ENCODE peak calls at places on chromosomes 1 and 21, in six cellular contexts. One of them, this sample, is unnamed.

GRCh38 chr1:9594471-9595155 is 5.9 kb downstream of the TMEM201 start:
- DNase-seq in PC-3: no peak
- DNase-seq in sigmoid colon: no peak
- DNase-seq in heart right ventricle: no peak
- DNase-seq in PC-9: no peak
- DNase-seq in HCT116: no peak
- DNase-seq in this sample: no peak

GRCh38 chr1:87273291-87273690 is 55.4 kb upstream of the LMO4 start:
- DNase-seq in PC-3: no peak
- DNase-seq in PC-9: no peak
- DNase-seq in HCT116: no peak
- DNase-seq in heart right ventricle: no peak
- DNase-seq in sigmoid colon: no peak
- DNase-seq in this sample: no peak

GRCh38 chr1:16386454-16387113 is 19.5 kb downstream of the SZRD1 start:
- DNase-seq in HCT116: no peak
- DNase-seq in heart right ventricle: no peak
- DNase-seq in PC-9: peak; percentile 32
- DNase-seq in sigmoid colon: peak; percentile 71
- DNase-seq in PC-3: peak; percentile 70
- DNase-seq in this sample: no peak

GRCh38 chr1:156725683-156726280 is 2.5 kb upstream of the METTL25B start:
- DNase-seq in PC-3: peak; percentile 96
- DNase-seq in sigmoid colon: peak; percentile 93
- DNase-seq in PC-9: peak; percentile 86
- DNase-seq in heart right ventricle: peak; percentile 88
- DNase-seq in HCT116: peak; percentile 83
- DNase-seq in this sample: peak; percentile 88

GRCh38 chr1:36446261-36446660 is 4.0 kb downstream of the OSCP1 start:
- DNase-seq in heart right ventricle: no peak
- DNase-seq in PC-3: no peak
- DNase-seq in PC-9: no peak
- DNase-seq in HCT116: no peak
- DNase-seq in sigmoid colon: no peak
- DNase-seq in this sample: no peak

GRCh38 chr1:233459470-233459945 is 132.0 kb downstream of the MAP3K21 start:
- DNase-seq in PC-3: no peak
- DNase-seq in PC-9: no peak
- DNase-seq in sigmoid colon: no peak
- DNase-seq in HCT116: no peak
- DNase-seq in heart right ventricle: no peak
- DNase-seq in this sample: no peak

GRCh38 chr1:81654657-81655056 is 146.1 kb upstream of the ADGRL2 start:
- DNase-seq in PC-9: no peak
- DNase-seq in HCT116: no peak
- DNase-seq in sigmoid colon: no peak
- DNase-seq in heart right ventricle: no peak
- DNase-seq in PC-3: no peak
- DNase-seq in this sample: no peak

GRCh38 chr1:73674945-73675561 is 522.9 kb downstream of the LRRIQ3 start:
- DNase-seq in HCT116: no peak
- DNase-seq in heart right ventricle: no peak
- DNase-seq in PC-3: peak; percentile 20
- DNase-seq in PC-9: no peak
- DNase-seq in sigmoid colon: no peak
- DNase-seq in this sample: no peak

GRCh38 chr1:182563095-182563494 is 26.0 kb downstream of the RNASEL start:
- DNase-seq in HCT116: no peak
- DNase-seq in PC-9: no peak
- DNase-seq in sigmoid colon: no peak
- DNase-seq in heart right ventricle: no peak
- DNase-seq in PC-3: no peak
- DNase-seq in this sample: no peak

GRCh38 chr1:236673284-236673919 is 12.9 kb upstream of the ACTN2 start:
- DNase-seq in PC-3: no peak
- DNase-seq in sigmoid colon: no peak
- DNase-seq in HCT116: no peak
- DNase-seq in PC-9: no peak
- DNase-seq in heart right ventricle: no peak
- DNase-seq in this sample: no peak

GRCh38 chr1:232127190-232127589 is 500.6 kb downstream of the DISC1 start:
- DNase-seq in PC-9: no peak
- DNase-seq in PC-3: peak; percentile 94
- DNase-seq in HCT116: peak; percentile 29
- DNase-seq in heart right ventricle: no peak
- DNase-seq in sigmoid colon: no peak
- DNase-seq in this sample: no peak

GRCh38 chr1:21594935-21595897 is 73.9 kb downstream of the RAP1GAP start:
- DNase-seq in PC-9: peak; percentile 64
- DNase-seq in sigmoid colon: no peak
- DNase-seq in HCT116: peak; percentile 23
- DNase-seq in PC-3: peak; percentile 60
- DNase-seq in heart right ventricle: peak; percentile 53
- DNase-seq in this sample: peak; percentile 94

GRCh38 chr21:43889055-43889454 is 24.0 kb downstream of the AGPAT3 start:
- DNase-seq in PC-9: no peak
- DNase-seq in sigmoid colon: no peak
- DNase-seq in HCT116: no peak
- DNase-seq in PC-3: no peak
- DNase-seq in heart right ventricle: no peak
- DNase-seq in this sample: no peak

GRCh38 chr1:35637401-35637809 is 3.9 kb downstream of the PSMB2 start:
- DNase-seq in heart right ventricle: no peak
- DNase-seq in PC-3: peak; percentile 54
- DNase-seq in PC-9: no peak
- DNase-seq in HCT116: no peak
- DNase-seq in sigmoid colon: no peak
- DNase-seq in this sample: no peak

GRCh38 chr1:10901091-10901893 is 104.8 kb upstream of the CASZ1 start:
- DNase-seq in sigmoid colon: no peak
- DNase-seq in PC-3: peak; percentile 29
- DNase-seq in HCT116: no peak
- DNase-seq in PC-9: peak; percentile 82
- DNase-seq in heart right ventricle: no peak
- DNase-seq in this sample: peak; percentile 53

GRCh38 chr1:40939320-40940059 is 40.0 kb upstream of the CTPS1 start:
- DNase-seq in PC-3: no peak
- DNase-seq in PC-9: no peak
- DNase-seq in heart right ventricle: peak; percentile 17
- DNase-seq in sigmoid colon: peak; percentile 73
- DNase-seq in HCT116: no peak
- DNase-seq in this sample: no peak

GRCh38 chr21:14947613-14948160 is 117.1 kb downstream of the NRIP1 start:
- DNase-seq in PC-9: no peak
- DNase-seq in heart right ventricle: no peak
- DNase-seq in PC-3: no peak
- DNase-seq in sigmoid colon: no peak
- DNase-seq in HCT116: no peak
- DNase-seq in this sample: no peak

GRCh38 chr1:20665736-20666135 is 4.6 kb upstream of the DDOST start:
- DNase-seq in sigmoid colon: no peak
- DNase-seq in PC-3: no peak
- DNase-seq in HCT116: no peak
- DNase-seq in heart right ventricle: no peak
- DNase-seq in PC-9: no peak
- DNase-seq in this sample: no peak

GRCh38 chr1:100881687-100882086 is 13.0 kb downstream of the EXTL2 start:
- DNase-seq in heart right ventricle: no peak
- DNase-seq in HCT116: no peak
- DNase-seq in PC-3: no peak
- DNase-seq in sigmoid colon: no peak
- DNase-seq in PC-9: no peak
- DNase-seq in this sample: no peak

GRCh38 chr1:41347276-41347675 is 14.0 kb upstream of the FOXO6 start:
- DNase-seq in PC-9: peak; percentile 80
- DNase-seq in HCT116: no peak
- DNase-seq in sigmoid colon: no peak
- DNase-seq in heart right ventricle: no peak
- DNase-seq in PC-3: peak; percentile 48
- DNase-seq in this sample: no peak

GRCh38 chr1:198444792-198445191 is 95.7 kb downstream of the ATP6V1G3 start:
- DNase-seq in HCT116: no peak
- DNase-seq in PC-9: no peak
- DNase-seq in heart right ventricle: peak; percentile 4
- DNase-seq in sigmoid colon: no peak
- DNase-seq in PC-3: peak; percentile 39
- DNase-seq in this sample: no peak

GRCh38 chr1:72442251-72442650 is 159.9 kb upstream of the NEGR1 start:
- DNase-seq in PC-9: no peak
- DNase-seq in PC-3: peak; percentile 23
- DNase-seq in HCT116: no peak
- DNase-seq in sigmoid colon: no peak
- DNase-seq in heart right ventricle: no peak
- DNase-seq in this sample: no peak

GRCh38 chr21:42424848-42425602 is 21.3 kb downstream of the UBASH3A start:
- DNase-seq in heart right ventricle: no peak
- DNase-seq in PC-9: no peak
- DNase-seq in sigmoid colon: no peak
- DNase-seq in PC-3: no peak
- DNase-seq in HCT116: no peak
- DNase-seq in this sample: no peak

GRCh38 chr21:37153935-37154350 is 80.9 kb downstream of the TTC3 start:
- DNase-seq in heart right ventricle: peak; percentile 13
- DNase-seq in PC-9: no peak
- DNase-seq in PC-3: peak; percentile 57
- DNase-seq in HCT116: no peak
- DNase-seq in sigmoid colon: peak; percentile 85
- DNase-seq in this sample: no peak

GRCh38 chr1:43650306-43650941 is 475 bp downstream of the KDM4A start:
- DNase-seq in PC-3: peak; percentile 98
- DNase-seq in heart right ventricle: peak; percentile 99
- DNase-seq in sigmoid colon: peak; percentile 99
- DNase-seq in HCT116: peak; percentile 98
- DNase-seq in PC-9: peak; percentile 95
- DNase-seq in this sample: peak; percentile 95

DNA sequence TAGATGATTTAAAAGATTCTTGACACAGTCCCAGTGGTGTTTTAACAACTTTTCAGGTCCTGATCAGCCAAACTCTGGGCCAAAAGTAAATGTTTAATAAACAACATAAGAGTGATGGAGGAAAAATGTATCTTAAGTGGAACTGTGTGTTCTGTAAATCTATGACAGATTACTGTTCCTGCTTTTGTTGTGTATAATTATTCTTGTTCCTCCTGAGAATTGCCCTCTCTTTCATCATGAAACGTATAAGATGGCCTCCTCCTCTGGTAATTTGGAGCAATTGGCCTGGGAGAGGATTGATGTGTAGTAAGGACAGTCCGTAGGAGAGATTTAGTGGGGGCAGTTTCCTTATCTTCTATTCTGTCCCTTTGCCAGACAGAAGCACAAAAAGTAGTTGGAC is 34.5 kb downstream of the GALNT2 start:
- DNase-seq in heart right ventricle: no peak
- DNase-seq in sigmoid colon: no peak
- DNase-seq in HCT116: no peak
- DNase-seq in PC-3: no peak
- DNase-seq in PC-9: no peak
- DNase-seq in this sample: no peak
- H3K4me1 ChIP-seq in heart right ventricle: peaks cover 47% of the 10 kb centered on the region
- H3K4me1 ChIP-seq in sigmoid colon: peaks cover 55% of the 10 kb centered on the region
- H3K4me1 ChIP-seq in HCT116: peaks cover 45% of the 10 kb centered on the region
- H3K4me1 ChIP-seq in PC-3: peaks cover 53% of the 10 kb centered on the region
- H3K4me1 ChIP-seq in PC-9: peaks cover 42% of the 10 kb centered on the region
- H3K4me1 ChIP-seq in this sample: peaks cover 39% of the 10 kb centered on the region

DNA sequence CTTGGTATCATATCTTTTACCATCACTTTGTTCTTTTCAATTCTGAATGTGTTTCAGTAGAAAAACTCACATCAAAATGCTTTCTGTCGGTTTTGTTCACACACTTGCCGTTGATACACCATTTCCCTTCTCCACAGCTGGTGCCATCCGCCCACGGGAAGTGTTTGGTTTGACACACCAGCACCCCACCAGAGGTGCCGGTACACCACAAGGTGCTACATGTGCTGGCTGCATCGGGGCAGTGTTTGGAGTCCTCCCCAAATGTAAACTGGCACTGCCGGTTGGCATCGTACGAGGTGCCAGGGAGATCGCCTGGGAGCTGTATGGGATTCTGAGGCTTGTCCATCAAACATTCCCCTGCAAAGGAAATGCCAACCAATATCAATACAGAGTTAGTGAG is 5.0 kb downstream of the ADAMTS1 start:
- DNase-seq in heart right ventricle: peak; percentile 13
- DNase-seq in PC-3: no peak
- DNase-seq in PC-9: no peak
- DNase-seq in HCT116: no peak
- DNase-seq in sigmoid colon: no peak
- DNase-seq in this sample: peak; percentile 51
- H3K4me3 ChIP-seq in heart right ventricle: peak overlapping the region; percentile 72
- H3K4me3 ChIP-seq in PC-3: no peak overlapping the region
- H3K4me3 ChIP-seq in PC-9: no peak overlapping the region
- H3K4me3 ChIP-seq in HCT116: no peak overlapping the region
- H3K4me3 ChIP-seq in sigmoid colon: peak overlapping the region; percentile 78
- H3K4me3 ChIP-seq in this sample: no peak overlapping the region

GRCh38 chr1:212479188-212479587 is 46.5 kb downstream of the NENF start:
- DNase-seq in PC-3: no peak
- DNase-seq in HCT116: no peak
- DNase-seq in PC-9: no peak
- DNase-seq in heart right ventricle: no peak
- DNase-seq in sigmoid colon: peak; percentile 30
- DNase-seq in this sample: no peak
- H3K27ac ChIP-seq in PC-3: no peak overlapping the region
- H3K27ac ChIP-seq in HCT116: no peak overlapping the region
- H3K27ac ChIP-seq in PC-9: no peak overlapping the region
- H3K27ac ChIP-seq in heart right ventricle: no peak overlapping the region
- H3K27ac ChIP-seq in sigmoid colon: no peak overlapping the region
- H3K27ac ChIP-seq in this sample: no peak overlapping the region

GRCh38 chr1:201020647-201021332 is 2.7 kb downstream of the KIF21B start:
- DNase-seq in sigmoid colon: no peak
- DNase-seq in PC-9: no peak
- DNase-seq in HCT116: no peak
- DNase-seq in heart right ventricle: no peak
- DNase-seq in PC-3: peak; percentile 47
- DNase-seq in this sample: no peak
- H3K4me1 ChIP-seq in sigmoid colon: peaks cover 23% of the 10 kb centered on the region
- H3K4me1 ChIP-seq in PC-9: peaks cover 37% of the 10 kb centered on the region
- H3K4me1 ChIP-seq in HCT116: peaks cover 43% of the 10 kb centered on the region
- H3K4me1 ChIP-seq in heart right ventricle: peaks cover 38% of the 10 kb centered on the region
- H3K4me1 ChIP-seq in PC-3: peaks cover 11% of the 10 kb centered on the region
- H3K4me1 ChIP-seq in this sample: peaks cover 15% of the 10 kb centered on the region

GRCh38 chr1:211132681-211133392 is 1.1 kb downstream of the KCNH1 start:
- DNase-seq in PC-3: no peak
- DNase-seq in PC-9: no peak
- DNase-seq in sigmoid colon: no peak
- DNase-seq in HCT116: no peak
- DNase-seq in heart right ventricle: no peak
- DNase-seq in this sample: no peak
- H3K4me3 ChIP-seq in PC-3: no peak overlapping the region
- H3K4me3 ChIP-seq in PC-9: no peak overlapping the region
- H3K4me3 ChIP-seq in sigmoid colon: peak overlapping the region; percentile 55
- H3K4me3 ChIP-seq in HCT116: no peak overlapping the region
- H3K4me3 ChIP-seq in heart right ventricle: peak overlapping the region; percentile 48
- H3K4me3 ChIP-seq in this sample: no peak overlapping the region

DNA sequence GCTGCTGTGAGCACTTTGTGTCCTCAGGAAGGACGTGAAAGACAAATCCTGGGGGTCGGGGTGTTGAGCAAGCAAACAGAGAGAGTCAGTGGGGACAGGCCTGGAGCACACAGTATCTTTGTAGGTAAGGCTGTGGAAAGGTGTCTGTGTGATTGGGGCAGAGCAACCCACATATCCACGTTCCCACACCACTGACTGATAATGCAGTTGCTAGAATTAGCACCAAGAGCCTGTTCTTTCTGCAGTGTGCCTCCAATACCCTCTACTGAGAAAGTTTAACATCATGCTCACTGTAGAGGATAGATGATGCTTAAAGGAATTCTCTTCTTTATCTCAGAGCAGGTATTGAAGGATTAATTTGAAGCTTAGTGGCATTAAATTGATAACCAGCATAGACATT is 161.1 kb downstream of the PIK3R3 start:
- DNase-seq in HCT116: no peak
- DNase-seq in PC-9: no peak
- DNase-seq in PC-3: no peak
- DNase-seq in heart right ventricle: no peak
- DNase-seq in sigmoid colon: no peak
- DNase-seq in this sample: no peak
- H3K27ac ChIP-seq in HCT116: no peak overlapping the region
- H3K27ac ChIP-seq in PC-9: no peak overlapping the region
- H3K27ac ChIP-seq in PC-3: no peak overlapping the region
- H3K27ac ChIP-seq in heart right ventricle: no peak overlapping the region
- H3K27ac ChIP-seq in sigmoid colon: peak overlapping the region; percentile 84
- H3K27ac ChIP-seq in this sample: no peak overlapping the region